ENCODE peak calls at places on chromosome X, in five cellular contexts. H is neural progenitor cell; L is HL-60; T is hepatocyte; J is CD4-positive, alpha-beta T cell. Q is an unnamed sample.
A peak's percentile ranks its signal among the peaks of the same experiment; 100 is the strongest.

GRCh38 chrX:19673334-19674040 is 158.2 kb upstream of the MAP3K15 start:
- DNase-seq in H (no peak), L (no peak), T (peak; percentile 60), J (no peak), Q (no peak)

GRCh38 chrX:106692425-106693075 is 34.0 kb upstream of the RNF128 start:
- DNase-seq in H (no peak), L (no peak), T (peak; percentile 13), J (no peak), Q (no peak)

GRCh38 chrX:108131471-108131870 is 39.9 kb downstream of the ATG4A start:
- DNase-seq in H (no peak), L (no peak), T (no peak), J (no peak), Q (no peak)

GRCh38 chrX:13346646-13347045 is 26.8 kb upstream of the ATXN3L start:
- DNase-seq in H (no peak), L (no peak), T (peak; percentile 13), J (no peak), Q (no peak)

GRCh38 chrX:9899640-9900075 is 67.5 kb upstream of the CLDN34 start:
- DNase-seq in H (peak; percentile 13), L (no peak), T (no peak), J (no peak), Q (no peak)

GRCh38 chrX:119624951-119625668 is 18.9 kb upstream of the NKRF start:
- DNase-seq in H (no peak), L (no peak), T (no peak), J (no peak), Q (no peak)

GRCh38 chrX:18873189-18873791 is 110.6 kb downstream of the PHKA2 start:
- DNase-seq in H (no peak), L (no peak), T (no peak), J (no peak), Q (no peak)

GRCh38 chrX:68833855-68834331 is 5.1 kb downstream of the EFNB1 start:
- DNase-seq in H (no peak), L (no peak), T (no peak), J (no peak), Q (no peak)

GRCh38 chrX:3549442-3549875 is 164.0 kb downstream of the PRKX start:
- DNase-seq in H (peak; percentile 16), L (no peak), T (peak; percentile 13), J (no peak), Q (no peak)

GRCh38 chrX:153582896-153583295 is 16.0 kb downstream of the CCNQ start:
- DNase-seq in H (peak; percentile 53), L (no peak), T (peak; percentile 46), J (peak; percentile 59), Q (peak; percentile 58)

GRCh38 chrX:48461830-48462229 is 8.2 kb downstream of the SLC38A5 start:
- DNase-seq in H (no peak), L (no peak), T (no peak), J (no peak), Q (no peak)

GRCh38 chrX:31132803-31133202 is 61.0 kb upstream of the FTHL17 start:
- DNase-seq in H (peak; percentile 28), L (no peak), T (no peak), J (no peak), Q (no peak)

GRCh38 chrX:122622800-122623199 is 561.3 kb upstream of the GRIA3 start:
- DNase-seq in H (peak; percentile 30), L (no peak), T (no peak), J (no peak), Q (no peak)

GRCh38 chrX:69616520-69617203 is 749 bp downstream of the EDA start:
- DNase-seq in H (peak; percentile 46), L (no peak), T (peak; percentile 42), J (no peak), Q (no peak)

GRCh38 chrX:101291204-101291603 is at the start of gene TAF7L:
- DNase-seq in H (no peak), L (no peak), T (no peak), J (no peak), Q (no peak)

GRCh38 chrX:17529349-17529748 is 154.3 kb downstream of the NHS start:
- DNase-seq in H (no peak), L (no peak), T (no peak), J (no peak), Q (no peak)

GRCh38 chrX:47316276-47317025 is 53.9 kb upstream of the ZNF157 start:
- DNase-seq in H (peak; percentile 90), L (no peak), T (no peak), J (no peak), Q (no peak)

GRCh38 chrX:49039598-49040375 is 3.4 kb downstream of the TFE3 start:
- DNase-seq in H (peak; percentile 92), L (peak; percentile 92), T (peak; percentile 93), J (peak; percentile 10), Q (peak; percentile 86)

GRCh38 chrX:15425024-15425423 is 40.8 kb upstream of the VEGFD start:
- DNase-seq in H (no peak), L (no peak), T (no peak), J (no peak), Q (no peak)

GRCh38 chrX:54494166-54494969 is 1.7 kb downstream of the FGD1 start:
- DNase-seq in H (no peak), L (no peak), T (no peak), J (no peak), Q (no peak)

GRCh38 chrX:44314259-44314734 is 29.2 kb downstream of the EFHC2 start:
- DNase-seq in H (no peak), L (peak; percentile 25), T (peak; percentile 33), J (no peak), Q (peak; percentile 45)

GRCh38 chrX:11665144-11666040 is at the start of gene ARHGAP6:
- DNase-seq in H (peak; percentile 71), L (no peak), T (peak; percentile 47), J (no peak), Q (no peak)

GRCh38 chrX:103565752-103566151 is 19.6 kb upstream of the TCEAL4 start:
- DNase-seq in H (no peak), L (no peak), T (peak; percentile 61), J (no peak), Q (no peak)

GRCh38 chrX:69568828-69569227 is 47.1 kb upstream of the EDA start:
- DNase-seq in H (no peak), L (no peak), T (no peak), J (no peak), Q (no peak)

GRCh38 chrX:1451251-1451675 is 1.4 kb downstream of the ASMTL start:
- DNase-seq in H (no peak), L (no peak), T (no peak), J (no peak), Q (peak; percentile 32)

GRCh38 chrX:15073313-15073712 is 196.6 kb downstream of the ASB9 start:
- DNase-seq in H (no peak), L (no peak), T (no peak), J (no peak), Q (no peak)

GRCh38 chrX:3268804-3269203 is 77.6 kb downstream of the MXRA5 start:
- DNase-seq in H (no peak), L (no peak), T (no peak), J (no peak), Q (no peak)

GRCh38 chrX:149846789-149847188 is 34.2 kb upstream of the MAGEA8 start:
- DNase-seq in H (no peak), L (no peak), T (no peak), J (no peak), Q (no peak)

GRCh38 chrX:1239681-1240142 is 27.3 kb upstream of the CRLF2 start:
- DNase-seq in H (no peak), L (peak; percentile 72), T (no peak), J (no peak), Q (peak; percentile 100)

GRCh38 chrX:148270499-148270898 is 229.9 kb upstream of the AFF2 start:
- DNase-seq in H (no peak), L (no peak), T (no peak), J (no peak), Q (no peak)

DNA sequence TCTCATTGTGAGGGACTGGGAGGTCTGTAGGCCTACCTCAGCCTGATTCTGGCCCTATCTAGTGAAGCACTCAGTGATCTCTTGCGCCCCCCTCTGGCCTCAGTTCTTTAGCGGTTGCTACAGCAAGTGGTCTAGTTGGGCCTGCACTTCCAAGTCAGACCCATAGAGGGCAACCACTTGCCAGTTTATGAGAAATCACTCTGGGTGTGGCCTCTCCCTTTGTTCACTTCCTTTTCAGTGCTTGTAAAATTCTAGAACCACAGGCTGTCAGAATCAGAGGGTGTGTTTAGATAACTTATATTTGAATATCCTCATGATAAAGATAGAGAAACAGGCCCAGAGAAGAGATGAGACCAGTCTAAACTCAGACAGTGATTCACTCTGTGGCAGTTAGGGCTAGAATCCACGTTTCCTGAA is 60.9 kb upstream of the LAS1L start:
- DNase-seq in H (peak; percentile 92), L (peak; percentile 76), T (peak; percentile 95), J (peak; percentile 89), Q (peak; percentile 89)
- TF ChIP-seq CTCF in H (peak; percentile 85), L (peak; percentile 93), T (peak; percentile 77), J (peak; percentile 83), Q (peak; percentile 92)

GRCh38 chrX:110442631-110443030 is 84.0 kb downstream of the RTL9 start:
- DNase-seq in H (peak; percentile 58), L (peak; percentile 25), T (peak; percentile 37), J (no peak), Q (no peak)
- TF ChIP-seq CTCF in H (peak; percentile 42), L (no peak), T (peak; percentile 9), J (no peak), Q (peak; percentile 20)

DNA sequence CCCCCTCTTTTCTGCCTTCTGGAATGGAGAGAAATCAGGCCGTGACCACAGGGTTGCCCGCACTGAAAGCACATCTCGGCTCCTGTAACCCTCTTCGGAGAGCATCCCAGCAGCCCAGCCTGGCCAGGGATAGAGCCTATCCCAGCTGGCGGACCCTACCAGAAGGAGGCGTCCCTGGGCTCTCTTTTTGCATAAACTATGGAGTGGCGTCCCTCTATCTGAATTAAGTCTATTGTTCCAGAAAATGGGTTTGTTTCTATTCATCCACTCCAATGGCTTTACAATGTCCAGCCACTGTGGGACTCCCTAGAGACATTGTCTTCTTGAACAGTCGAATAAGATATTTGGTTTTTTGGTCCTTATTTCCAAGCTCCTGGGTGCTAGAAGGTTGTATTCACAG is 689 bp upstream of the NHSL2 start:
- DNase-seq in H (peak; percentile 76), L (no peak), T (peak; percentile 28), J (no peak), Q (no peak)
- TF ChIP-seq CTCF in H (peak; percentile 56), L (no peak), T (no peak), J (no peak), Q (no peak)

DNA sequence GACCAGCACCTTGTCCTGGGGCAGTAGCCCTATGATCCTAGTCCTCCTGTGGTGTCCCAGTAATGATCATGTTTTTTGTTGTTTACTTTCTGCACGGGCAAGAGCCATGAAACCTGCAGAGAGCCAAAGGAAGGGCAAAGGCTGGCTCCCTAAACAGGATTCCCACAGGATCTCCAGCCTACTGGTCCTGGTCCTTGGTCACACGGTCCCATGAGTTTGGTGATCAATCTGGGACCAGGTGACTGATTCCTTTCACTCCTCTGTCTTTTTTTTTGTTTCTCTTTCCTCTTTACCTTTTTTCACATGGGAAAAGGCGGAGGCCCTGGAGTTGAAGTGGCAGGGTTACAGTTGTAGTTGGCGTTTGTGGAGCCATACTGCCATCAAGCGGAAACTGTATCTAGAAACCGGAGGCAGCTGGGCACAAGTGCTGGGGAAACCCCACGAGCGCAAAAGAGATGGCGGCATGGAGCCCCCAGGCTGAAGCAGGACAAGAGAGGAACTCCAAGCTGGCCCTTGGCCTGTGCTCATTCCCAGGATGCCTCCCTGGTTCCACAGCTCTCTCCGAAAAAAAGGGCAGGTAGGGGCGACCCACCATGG is 34.6 kb downstream of the NBDY start:
- DNase-seq in H (peak; percentile 67), L (no peak), T (no peak), J (peak; percentile 35), Q (no peak)
- TF ChIP-seq CTCF in H (peak; percentile 34), L (no peak), T (no peak), J (no peak), Q (no peak)